ENCODE peak calls at places on chromosomes 7 and 10, in seven cellular contexts. T, I, A, K, F, P and W are unnamed samples.

GRCh38 chr10:109894516-109894915 is 28.8 kb downstream of the XPNPEP1 start:
- ATAC-seq in T (no peak), I (no peak), A (no peak), K (no peak), F (peak; percentile 56), P (no peak), W (peak; percentile 82)

GRCh38 chr10:96846395-96846794 is 14.3 kb downstream of the LCOR start:
- ATAC-seq in T (no peak), I (no peak), A (no peak), K (no peak), F (no peak), P (no peak), W (no peak)

GRCh38 chr7:610531-611280 is 91.1 kb upstream of the PDGFA start:
- ATAC-seq in T (no peak), I (no peak), A (peak; percentile 70), K (no peak), F (no peak), P (peak; percentile 94), W (peak; percentile 74)

GRCh38 chr10:28620251-28620650 is 57.1 kb upstream of the BAMBI start:
- ATAC-seq in T (no peak), I (no peak), A (no peak), K (no peak), F (no peak), P (no peak), W (no peak)

GRCh38 chr10:14812271-14812670 is 25.6 kb downstream of the CDNF start:
- ATAC-seq in T (no peak), I (peak; percentile 38), A (no peak), K (peak; percentile 95), F (peak; percentile 49), P (peak; percentile 85), W (no peak)

GRCh38 chr10:52786098-52786497 is 13.5 kb upstream of the MBL2 start:
- ATAC-seq in T (no peak), I (no peak), A (no peak), K (peak; percentile 94), F (no peak), P (no peak), W (no peak)

GRCh38 chr10:84341538-84341856 is 13.1 kb downstream of the CCSER2 start:
- ATAC-seq in T (no peak), I (peak; percentile 76), A (no peak), K (peak; percentile 53), F (peak; percentile 55), P (peak; percentile 84), W (no peak)

GRCh38 chr10:107542607-107543006 is 378.1 kb upstream of the SORCS1 start:
- ATAC-seq in T (no peak), I (no peak), A (no peak), K (no peak), F (peak; percentile 32), P (no peak), W (no peak)

GRCh38 chr10:48656241-48656921 is 28.3 kb upstream of the WDFY4 start:
- ATAC-seq in T (peak; percentile 90), I (peak; percentile 87), A (peak; percentile 96), K (peak; percentile 94), F (peak; percentile 82), P (peak; percentile 97), W (peak; percentile 94)

GRCh38 chr7:155482511-155483183 is 24.7 kb downstream of the EN2 start:
- ATAC-seq in T (no peak), I (no peak), A (no peak), K (no peak), F (peak; percentile 20), P (no peak), W (no peak)

GRCh38 chr7:105487559-105488218 is 34.4 kb downstream of the PUS7 start:
- ATAC-seq in T (no peak), I (peak; percentile 64), A (peak; percentile 73), K (peak; percentile 84), F (no peak), P (peak; percentile 96), W (peak; percentile 73)

GRCh38 chr7:96287168-96287567 is 34.7 kb downstream of the SLC25A13 start:
- ATAC-seq in T (no peak), I (no peak), A (no peak), K (no peak), F (no peak), P (no peak), W (no peak)

GRCh38 chr10:46068117-46068516 is 22.0 kb upstream of the MSMB start:
- ATAC-seq in T (no peak), I (no peak), A (no peak), K (no peak), F (peak; percentile 54), P (no peak), W (no peak)

GRCh38 chr10:2986341-2986933 is 80.9 kb upstream of the PFKP start:
- ATAC-seq in T (no peak), I (no peak), A (peak; percentile 31), K (no peak), F (peak; percentile 35), P (peak; percentile 32), W (no peak)

GRCh38 chr7:129468547-129468946 is 33.8 kb upstream of the SMKR1 start:
- ATAC-seq in T (no peak), I (no peak), A (peak; percentile 77), K (no peak), F (no peak), P (no peak), W (no peak)

GRCh38 chr10:5123886-5124285 is 29.7 kb downstream of the AKR1C3 start:
- ATAC-seq in T (no peak), I (no peak), A (no peak), K (no peak), F (no peak), P (no peak), W (no peak)

GRCh38 chr7:23617482-23617881 is 20.3 kb downstream of the CCDC126 start:
- ATAC-seq in T (no peak), I (no peak), A (no peak), K (no peak), F (no peak), P (no peak), W (no peak)

GRCh38 chr7:100257017-100257416 is 37.3 kb downstream of the PVRIG start:
- ATAC-seq in T (no peak), I (no peak), A (no peak), K (no peak), F (no peak), P (no peak), W (no peak)

GRCh38 chr10:69961168-69961863 is 91.3 kb upstream of the MACROH2A2 start:
- ATAC-seq in T (peak; percentile 22), I (peak; percentile 54), A (no peak), K (peak; percentile 60), F (peak; percentile 64), P (peak; percentile 67), W (no peak)

GRCh38 chr7:1743481-1744230 is 73.6 kb downstream of the ELFN1 start:
- ATAC-seq in T (no peak), I (no peak), A (no peak), K (no peak), F (no peak), P (no peak), W (no peak)

GRCh38 chr10:63286754-63287264 is 153.7 kb downstream of the NRBF2 start:
- ATAC-seq in T (no peak), I (no peak), A (no peak), K (no peak), F (no peak), P (no peak), W (no peak)
- H3K27ac ChIP-seq in T (no peak overlapping the region), I (no peak overlapping the region), A (no peak overlapping the region), K (peak overlapping the region; percentile 31), F (peak overlapping the region; percentile 6), P (no peak overlapping the region), W (no peak overlapping the region)

GRCh38 chr10:7471720-7472367 is 61.0 kb upstream of the SFMBT2 start:
- ATAC-seq in T (no peak), I (no peak), A (no peak), K (no peak), F (no peak), P (no peak), W (no peak)
- TF ChIP-seq POLR2AphosphoS5 in T (no peak), I (no peak), A (no peak), K (no peak), F (no peak), P (no peak), W (no peak)

GRCh38 chr7:134900430-134900876 is 85.9 kb upstream of the AGBL3 start:
- ATAC-seq in T (no peak), I (no peak), A (no peak), K (no peak), F (no peak), P (no peak), W (no peak)
- H3K27ac ChIP-seq in T (no peak overlapping the region), I (peak overlapping the region; percentile 77), A (no peak overlapping the region), K (peak overlapping the region; percentile 98), F (no peak overlapping the region), P (no peak overlapping the region), W (peak overlapping the region; percentile 70)

GRCh38 chr10:22250897-22251605 is 33.2 kb upstream of the EBLN1 start:
- ATAC-seq in T (no peak), I (no peak), A (no peak), K (no peak), F (no peak), P (no peak), W (no peak)
- TF ChIP-seq POLR2AphosphoS5 in T (no peak), I (no peak), A (no peak), K (no peak), F (no peak), P (no peak), W (no peak)

GRCh38 chr10:116742367-116743265 is at the start of gene HSPA12A:
- ATAC-seq in T (peak; percentile 97), I (peak; percentile 88), A (peak; percentile 81), K (peak; percentile 89), F (peak; percentile 80), P (peak; percentile 98), W (peak; percentile 94)

GRCh38 chr10:116744163-116744788 is 1.9 kb upstream of the HSPA12A start:
- ATAC-seq in T (no peak), I (no peak), A (no peak), K (no peak), F (no peak), P (no peak), W (no peak)

GRCh38 chr10:116740971-116741370 is 1.4 kb downstream of the HSPA12A start:
- ATAC-seq in T (no peak), I (no peak), A (no peak), K (no peak), F (peak; percentile 8), P (no peak), W (no peak)

GRCh38 chr10:116743266-116744064 is 1.1 kb upstream of the HSPA12A start:
- ATAC-seq in T (no peak), I (peak; percentile 24), A (no peak), K (no peak), F (no peak), P (no peak), W (no peak)

GRCh38 chr10:116741391-116742351 is 695 bp downstream of the HSPA12A start:
- ATAC-seq in T (peak; percentile 27), I (peak; percentile 30), A (no peak), K (peak; percentile 14), F (peak; percentile 9), P (peak; percentile 11), W (peak; percentile 17)
- H3K27ac ChIP-seq in T (no peak overlapping the region), I (peak overlapping the region; percentile 50), A (peak overlapping the region; percentile 89), K (no peak overlapping the region), F (no peak overlapping the region), P (no peak overlapping the region), W (peak overlapping the region; percentile 92)

DNA sequence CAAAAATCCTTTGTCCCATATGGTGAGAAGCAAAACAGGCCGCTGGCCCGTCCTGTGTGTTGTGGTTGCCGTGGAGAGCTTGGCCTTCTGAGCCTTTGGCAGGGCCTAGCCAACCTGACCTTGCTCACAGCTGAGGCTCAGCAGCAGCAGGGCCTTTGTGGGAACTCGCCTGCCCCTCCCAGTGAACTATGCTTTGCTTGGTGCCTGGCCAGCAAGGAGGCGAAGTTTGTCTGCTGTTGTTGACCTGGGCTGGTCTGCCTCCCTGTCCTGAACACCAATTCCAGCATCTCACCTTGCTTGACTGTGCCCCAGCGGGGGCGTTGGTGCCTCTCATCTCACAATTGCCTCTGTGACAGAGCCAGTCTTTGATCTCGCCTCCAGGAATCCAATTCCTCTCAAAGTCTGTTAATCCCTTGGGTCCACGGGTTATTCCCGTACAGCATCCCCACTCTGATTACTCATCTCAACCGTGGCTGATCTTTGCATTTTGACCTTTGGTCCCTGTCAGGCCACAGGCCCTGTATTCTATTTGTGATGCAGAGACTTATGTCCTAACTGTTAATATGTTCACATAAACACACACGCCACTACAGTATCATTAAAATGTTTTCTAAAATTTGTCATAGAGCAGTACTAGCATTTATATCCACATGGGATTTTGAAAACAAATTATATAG is 22.6 kb downstream of the EPDR1 start:
- ATAC-seq in T (peak; percentile 87), I (peak; percentile 66), A (peak; percentile 57), K (peak; percentile 97), F (peak; percentile 98), P (peak; percentile 56), W (peak; percentile 66)
- TF ChIP-seq POLR2AphosphoS5 in T (no peak), I (no peak), A (no peak), K (no peak), F (no peak), P (no peak), W (no peak)